ENCODE peak calls at places on chromosomes 4 and X, in six cellular contexts. One of them, this sample, is unnamed.

GRCh38 chr4:80309301-80310004 is 26.1 kb upstream of the CFAP299 start:
- DNase-seq in H1: no peak
- DNase-seq in H9: no peak
- DNase-seq in IMR-90: peak; percentile 96
- DNase-seq in mesenchymal stem cell: peak; percentile 78
- DNase-seq in neuronal stem cell: no peak
- DNase-seq in this sample: peak; percentile 3

GRCh38 chrX:104566921-104567501 is 1.0 kb downstream of the IL1RAPL2 start:
- DNase-seq in H1: peak; percentile 44
- DNase-seq in H9: peak; percentile 32
- DNase-seq in IMR-90: no peak
- DNase-seq in neuronal stem cell: no peak
- DNase-seq in mesenchymal stem cell: peak; percentile 0
- DNase-seq in this sample: no peak

GRCh38 chr4:95431678-95432077 is 117.1 kb downstream of the UNC5C start:
- DNase-seq in H1: no peak
- DNase-seq in H9: no peak
- DNase-seq in neuronal stem cell: no peak
- DNase-seq in mesenchymal stem cell: no peak
- DNase-seq in IMR-90: no peak
- DNase-seq in this sample: no peak

GRCh38 chrX:67543818-67544217 is at the start of gene AR:
- DNase-seq in H1: peak; percentile 74
- DNase-seq in IMR-90: peak; percentile 28
- DNase-seq in mesenchymal stem cell: peak; percentile 79
- DNase-seq in neuronal stem cell: peak; percentile 62
- DNase-seq in H9: peak; percentile 85
- DNase-seq in this sample: peak; percentile 7

GRCh38 chr4:17447056-17447455 is 64.8 kb downstream of the QDPR start:
- DNase-seq in H9: no peak
- DNase-seq in H1: no peak
- DNase-seq in mesenchymal stem cell: no peak
- DNase-seq in IMR-90: peak; percentile 44
- DNase-seq in neuronal stem cell: no peak
- DNase-seq in this sample: peak; percentile 74

GRCh38 chrX:32871636-32872035 is 339.7 kb downstream of the DMD start:
- DNase-seq in H9: no peak
- DNase-seq in IMR-90: peak; percentile 35
- DNase-seq in mesenchymal stem cell: no peak
- DNase-seq in neuronal stem cell: no peak
- DNase-seq in H1: no peak
- DNase-seq in this sample: no peak

GRCh38 chrX:121457096-121457495 is 409.7 kb downstream of the GLUD2 start:
- DNase-seq in neuronal stem cell: no peak
- DNase-seq in mesenchymal stem cell: no peak
- DNase-seq in H1: no peak
- DNase-seq in IMR-90: no peak
- DNase-seq in H9: no peak
- DNase-seq in this sample: no peak

GRCh38 chr4:132502096-132502552 is 647.0 kb upstream of the PCDH10 start:
- DNase-seq in H1: no peak
- DNase-seq in H9: no peak
- DNase-seq in IMR-90: no peak
- DNase-seq in neuronal stem cell: no peak
- DNase-seq in mesenchymal stem cell: no peak
- DNase-seq in this sample: peak; percentile 25

GRCh38 chrX:41561045-41561444 is 113.9 kb downstream of the NYX start:
- DNase-seq in H9: no peak
- DNase-seq in H1: no peak
- DNase-seq in IMR-90: peak; percentile 95
- DNase-seq in neuronal stem cell: no peak
- DNase-seq in mesenchymal stem cell: peak; percentile 91
- DNase-seq in this sample: peak; percentile 17

GRCh38 chrX:20266810-20267598 is at the start of gene RPS6KA3:
- DNase-seq in H9: peak; percentile 84
- DNase-seq in H1: peak; percentile 80
- DNase-seq in IMR-90: peak; percentile 79
- DNase-seq in neuronal stem cell: peak; percentile 79
- DNase-seq in mesenchymal stem cell: peak; percentile 86
- DNase-seq in this sample: peak; percentile 65

GRCh38 chr4:55173580-55173979 is 48.2 kb upstream of the KDR start:
- DNase-seq in neuronal stem cell: no peak
- DNase-seq in H1: no peak
- DNase-seq in IMR-90: peak; percentile 78
- DNase-seq in mesenchymal stem cell: peak; percentile 73
- DNase-seq in H9: no peak
- DNase-seq in this sample: no peak

DNA sequence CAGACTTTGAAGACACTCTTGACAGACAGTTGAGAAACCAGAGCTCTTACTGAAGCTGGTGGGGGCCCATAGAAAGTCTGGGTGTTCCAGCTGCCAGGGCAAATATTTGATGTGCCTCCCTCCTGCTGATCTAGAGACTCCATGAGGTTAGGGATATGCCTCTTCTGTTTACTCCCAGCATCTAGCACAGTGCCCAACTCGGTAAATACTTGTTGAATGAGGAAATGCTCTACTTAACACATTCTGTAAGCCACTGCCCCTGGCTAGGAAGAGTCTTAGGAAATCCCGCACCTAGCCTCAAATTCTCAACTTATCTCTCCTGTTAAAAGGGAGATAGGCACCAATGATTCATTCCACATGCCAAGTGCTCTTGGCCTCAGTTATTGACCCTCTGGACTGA is 179.2 kb upstream of the RASGEF1B start:
- DNase-seq in mesenchymal stem cell: no peak
- DNase-seq in neuronal stem cell: no peak
- DNase-seq in H9: no peak
- DNase-seq in H1: no peak
- DNase-seq in IMR-90: no peak
- DNase-seq in this sample: peak; percentile 96
- H3K4me2 ChIP-seq in mesenchymal stem cell: no peak overlapping the region
- H3K4me2 ChIP-seq in neuronal stem cell: no peak overlapping the region
- H3K4me2 ChIP-seq in H9: no peak overlapping the region
- H3K4me2 ChIP-seq in H1: no peak overlapping the region
- H3K4me2 ChIP-seq in IMR-90: no peak overlapping the region
- H3K4me2 ChIP-seq in this sample: peak overlapping the region; percentile 24

GRCh38 chr4:7139167-7139979 is 53.0 kb upstream of the SORCS2 start:
- DNase-seq in IMR-90: no peak
- DNase-seq in neuronal stem cell: no peak
- DNase-seq in mesenchymal stem cell: no peak
- DNase-seq in H1: no peak
- DNase-seq in H9: no peak
- DNase-seq in this sample: no peak
- H3K14ac ChIP-seq in IMR-90: no peak overlapping the region
- H3K14ac ChIP-seq in neuronal stem cell: peak overlapping the region; percentile 9
- H3K14ac ChIP-seq in mesenchymal stem cell: no peak overlapping the region
- H3K14ac ChIP-seq in H1: no peak overlapping the region
- H3K14ac ChIP-seq in H9: no peak overlapping the region
- H3K14ac ChIP-seq in this sample: no peak overlapping the region

GRCh38 chrX:111041018-111041462 is 55.0 kb upstream of the PAK3 start:
- DNase-seq in IMR-90: peak; percentile 90
- DNase-seq in H1: no peak
- DNase-seq in mesenchymal stem cell: peak; percentile 18
- DNase-seq in H9: no peak
- DNase-seq in neuronal stem cell: no peak
- DNase-seq in this sample: peak; percentile 1

GRCh38 chrX:111035991-111036390 is 60.0 kb upstream of the PAK3 start:
- DNase-seq in neuronal stem cell: no peak
- DNase-seq in H1: no peak
- DNase-seq in H9: no peak
- DNase-seq in IMR-90: no peak
- DNase-seq in mesenchymal stem cell: no peak
- DNase-seq in this sample: no peak

GRCh38 chrX:111035256-111035655 is 60.7 kb upstream of the PAK3 start:
- DNase-seq in H1: no peak
- DNase-seq in H9: no peak
- DNase-seq in neuronal stem cell: no peak
- DNase-seq in mesenchymal stem cell: no peak
- DNase-seq in IMR-90: no peak
- DNase-seq in this sample: no peak

GRCh38 chrX:111039606-111040005 is 56.4 kb upstream of the PAK3 start:
- DNase-seq in mesenchymal stem cell: no peak
- DNase-seq in H1: no peak
- DNase-seq in neuronal stem cell: no peak
- DNase-seq in IMR-90: no peak
- DNase-seq in H9: peak; percentile 32
- DNase-seq in this sample: no peak

GRCh38 chrX:111040377-111041017 is 55.5 kb upstream of the PAK3 start:
- DNase-seq in H9: no peak
- DNase-seq in mesenchymal stem cell: peak; percentile 0
- DNase-seq in H1: no peak
- DNase-seq in neuronal stem cell: no peak
- DNase-seq in IMR-90: peak; percentile 36
- DNase-seq in this sample: no peak
- H3K4me2 ChIP-seq in H9: no peak overlapping the region
- H3K4me2 ChIP-seq in mesenchymal stem cell: no peak overlapping the region
- H3K4me2 ChIP-seq in H1: no peak overlapping the region
- H3K4me2 ChIP-seq in neuronal stem cell: no peak overlapping the region
- H3K4me2 ChIP-seq in IMR-90: peak overlapping the region; percentile 24
- H3K4me2 ChIP-seq in this sample: no peak overlapping the region

GRCh38 chrX:10433296-10433965 is 187.0 kb downstream of the MID1 start:
- DNase-seq in mesenchymal stem cell: no peak
- DNase-seq in H9: no peak
- DNase-seq in neuronal stem cell: no peak
- DNase-seq in IMR-90: no peak
- DNase-seq in H1: no peak
- DNase-seq in this sample: no peak
- H3K14ac ChIP-seq in mesenchymal stem cell: no peak overlapping the region
- H3K14ac ChIP-seq in H9: no peak overlapping the region
- H3K14ac ChIP-seq in neuronal stem cell: no peak overlapping the region
- H3K14ac ChIP-seq in IMR-90: no peak overlapping the region
- H3K14ac ChIP-seq in H1: no peak overlapping the region
- H3K14ac ChIP-seq in this sample: no peak overlapping the region

GRCh38 chr4:112453321-112453720 is 62.7 kb downstream of the NEUROG2 start:
- DNase-seq in mesenchymal stem cell: no peak
- DNase-seq in neuronal stem cell: no peak
- DNase-seq in H9: no peak
- DNase-seq in H1: no peak
- DNase-seq in IMR-90: no peak
- DNase-seq in this sample: no peak
- H3K4me2 ChIP-seq in mesenchymal stem cell: no peak overlapping the region
- H3K4me2 ChIP-seq in neuronal stem cell: no peak overlapping the region
- H3K4me2 ChIP-seq in H9: no peak overlapping the region
- H3K4me2 ChIP-seq in H1: peak overlapping the region; percentile 7
- H3K4me2 ChIP-seq in IMR-90: no peak overlapping the region
- H3K4me2 ChIP-seq in this sample: no peak overlapping the region

DNA sequence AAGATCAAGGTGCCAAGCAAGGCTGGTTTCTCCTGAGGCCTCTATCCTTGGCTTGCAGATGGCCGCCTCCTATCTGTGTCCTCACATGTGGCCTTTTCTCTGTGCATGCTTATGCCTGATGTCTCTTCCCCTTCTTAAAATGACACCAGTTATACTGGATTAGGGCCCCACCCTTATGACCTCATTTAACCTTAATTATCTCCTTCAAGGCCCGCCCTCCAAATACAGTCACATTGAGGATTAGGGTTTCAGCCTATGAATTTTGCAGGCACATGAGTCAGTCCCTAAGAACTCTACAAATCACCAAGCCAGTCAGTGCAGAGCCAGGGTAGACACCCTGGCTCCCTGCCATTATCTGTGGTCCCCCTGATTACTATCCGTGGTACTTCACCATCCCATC is 51.6 kb downstream of the MAML3 start:
- DNase-seq in H9: no peak
- DNase-seq in neuronal stem cell: no peak
- DNase-seq in IMR-90: no peak
- DNase-seq in mesenchymal stem cell: no peak
- DNase-seq in H1: no peak
- DNase-seq in this sample: peak; percentile 35
- H3K14ac ChIP-seq in H9: no peak overlapping the region
- H3K14ac ChIP-seq in neuronal stem cell: no peak overlapping the region
- H3K14ac ChIP-seq in IMR-90: no peak overlapping the region
- H3K14ac ChIP-seq in mesenchymal stem cell: no peak overlapping the region
- H3K14ac ChIP-seq in H1: no peak overlapping the region
- H3K14ac ChIP-seq in this sample: no peak overlapping the region

GRCh38 chr4:159764343-159764952 is 661.6 kb downstream of the RAPGEF2 start:
- DNase-seq in H9: no peak
- DNase-seq in neuronal stem cell: peak; percentile 69
- DNase-seq in H1: peak; percentile 48
- DNase-seq in mesenchymal stem cell: peak; percentile 63
- DNase-seq in IMR-90: no peak
- DNase-seq in this sample: peak; percentile 64
- H3K4me2 ChIP-seq in H9: no peak overlapping the region
- H3K4me2 ChIP-seq in neuronal stem cell: no peak overlapping the region
- H3K4me2 ChIP-seq in H1: no peak overlapping the region
- H3K4me2 ChIP-seq in mesenchymal stem cell: no peak overlapping the region
- H3K4me2 ChIP-seq in IMR-90: no peak overlapping the region
- H3K4me2 ChIP-seq in this sample: no peak overlapping the region

DNA sequence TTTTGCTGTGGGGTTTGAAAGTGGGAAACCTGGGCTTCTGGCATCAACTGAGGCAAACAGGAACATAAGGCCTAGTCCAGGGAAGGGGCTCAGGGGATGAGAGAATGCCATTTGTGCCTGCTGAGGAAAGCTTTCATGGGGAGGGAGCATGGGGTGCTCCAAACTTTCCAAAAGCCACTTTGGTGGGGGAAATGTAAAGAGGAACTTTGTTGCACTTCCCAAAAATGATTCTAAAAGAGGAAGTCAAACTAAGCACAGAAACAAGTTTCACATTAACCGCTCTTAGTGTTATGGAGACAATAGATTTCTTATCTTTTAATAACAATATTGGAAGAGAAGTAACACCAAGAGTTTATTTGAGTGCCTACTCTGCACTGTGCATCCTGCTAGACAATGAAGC is 32.3 kb downstream of the GAB3 start:
- DNase-seq in H9: no peak
- DNase-seq in neuronal stem cell: no peak
- DNase-seq in IMR-90: no peak
- DNase-seq in mesenchymal stem cell: no peak
- DNase-seq in H1: no peak
- DNase-seq in this sample: no peak
- H3K14ac ChIP-seq in H9: no peak overlapping the region
- H3K14ac ChIP-seq in neuronal stem cell: no peak overlapping the region
- H3K14ac ChIP-seq in IMR-90: no peak overlapping the region
- H3K14ac ChIP-seq in mesenchymal stem cell: no peak overlapping the region
- H3K14ac ChIP-seq in H1: no peak overlapping the region
- H3K14ac ChIP-seq in this sample: no peak overlapping the region

This sample was measured in trophoblast cell.